ENCODE peak calls at places on chromosomes 5 and 9, in ten cellular contexts. Z is EL; G is fibroblast of the conjunctiva; T is T-helper 1 cell; E is COR-L47; K is heart right ventricle; I is HCEC 1CT; A is activated T-helper 9 cell treated with anti-CD3 and anti-CD28 coated beads, Interleukin-2, amount 50 U/mL, for 16 hours; C is heart left ventricle; L is hepatic stellate cell. J is an unnamed sample.

GRCh38 chr9:116837038-116837998 is 150.2 kb downstream of the TRIM32 start:
- DNase-seq in Z (no peak), G (no peak), T (no peak), E (peak), K (no peak), I (no peak), A (no peak), C (no peak), L (no peak), J (no peak)

GRCh38 chr9:79809931-79810330 is 238.2 kb downstream of the TLE4 start:
- DNase-seq in Z (peak), G (peak), T (no peak), E (no peak), K (no peak), I (peak), A (no peak), C (no peak), L (peak), J (no peak)

GRCh38 chr9:97511762-97512429 is 10.4 kb downstream of the TMOD1 start:
- DNase-seq in Z (peak), G (no peak), T (no peak), E (no peak), K (no peak), I (no peak), A (no peak), C (no peak), L (no peak), J (no peak)

GRCh38 chr5:75512383-75513074 is 838 bp downstream of the POLK start:
- DNase-seq in Z (no peak), G (no peak), T (no peak), E (no peak), K (no peak), I (peak), A (no peak), C (no peak), L (no peak), J (no peak)

GRCh38 chr9:88414298-88414697 is 26.1 kb downstream of the SPIN1 start:
- DNase-seq in Z (no peak), G (no peak), T (no peak), E (no peak), K (no peak), I (no peak), A (no peak), C (no peak), L (no peak), J (no peak)

GRCh38 chr9:70987986-70988385 is 133.4 kb downstream of the TRPM3 start:
- DNase-seq in Z (peak), G (peak), T (no peak), E (no peak), K (no peak), I (peak), A (no peak), C (no peak), L (peak), J (no peak)

GRCh38 chr5:171579849-171580505 is 160.5 kb downstream of the FGF18 start:
- DNase-seq in Z (no peak), G (no peak), T (no peak), E (no peak), K (peak), I (no peak), A (no peak), C (peak), L (no peak), J (no peak)

GRCh38 chr5:119355636-119356383 is at the start of gene TNFAIP8:
- DNase-seq in Z (peak), G (peak), T (peak), E (no peak), K (peak), I (peak), A (peak), C (peak), L (peak), J (no peak)

GRCh38 chr9:128807827-128808226 is 10.5 kb upstream of the ENDOG start:
- DNase-seq in Z (no peak), G (no peak), T (no peak), E (no peak), K (no peak), I (no peak), A (no peak), C (no peak), L (no peak), J (no peak)

GRCh38 chr5:90962481-90962880 is 403.9 kb downstream of the ADGRV1 start:
- DNase-seq in Z (no peak), G (no peak), T (no peak), E (no peak), K (no peak), I (no peak), A (no peak), C (no peak), L (no peak), J (no peak)

GRCh38 chr9:99353408-99353807 is 131.3 kb downstream of the SEC61B start:
- DNase-seq in Z (peak), G (peak), T (no peak), E (no peak), K (no peak), I (peak), A (no peak), C (no peak), L (peak), J (no peak)

GRCh38 chr5:34474573-34475021 is 181.5 kb upstream of the RAI14 start:
- DNase-seq in Z (peak), G (peak), T (no peak), E (peak), K (no peak), I (peak), A (no peak), C (no peak), L (peak), J (peak)

GRCh38 chr9:96478829-96479371 is 28.9 kb downstream of the HABP4 start:
- DNase-seq in Z (peak), G (no peak), T (no peak), E (no peak), K (no peak), I (peak), A (no peak), C (no peak), L (no peak), J (no peak)

GRCh38 chr9:112091805-112092204 is 83.3 kb downstream of the SUSD1 start:
- DNase-seq in Z (peak), G (no peak), T (no peak), E (peak), K (no peak), I (peak), A (no peak), C (no peak), L (no peak), J (peak)

GRCh38 chr9:92402359-92402758 is 2.0 kb downstream of the OGN start:
- DNase-seq in Z (no peak), G (no peak), T (no peak), E (no peak), K (no peak), I (no peak), A (no peak), C (no peak), L (no peak), J (no peak)

GRCh38 chr5:171413153-171413910 is 6.1 kb upstream of the FGF18 start:
- DNase-seq in Z (no peak), G (no peak), T (no peak), E (no peak), K (no peak), I (no peak), A (no peak), C (no peak), L (no peak), J (no peak)

GRCh38 chr5:176806137-176806536 is 4.2 kb upstream of the UNC5A start:
- DNase-seq in Z (no peak), G (no peak), T (no peak), E (no peak), K (no peak), I (no peak), A (no peak), C (no peak), L (no peak), J (no peak)

GRCh38 chr5:66769839-66770617 is 173.8 kb downstream of the MAST4 start:
- DNase-seq in Z (no peak), G (no peak), T (no peak), E (peak), K (peak), I (no peak), A (no peak), C (peak), L (no peak), J (no peak)

GRCh38 chr9:113274474-113275146 is 762 bp downstream of the CDC26 start:
- DNase-seq in Z (peak), G (peak), T (no peak), E (peak), K (peak), I (peak), A (no peak), C (no peak), L (peak), J (peak)

GRCh38 chr9:136925414-136926153 is 19.0 kb downstream of the FBXW5 start:
- DNase-seq in Z (no peak), G (no peak), T (no peak), E (no peak), K (peak), I (no peak), A (no peak), C (peak), L (no peak), J (no peak)

GRCh38 chr9:36017278-36017677 is 19.4 kb upstream of the RECK start:
- DNase-seq in Z (no peak), G (no peak), T (no peak), E (no peak), K (no peak), I (no peak), A (no peak), C (no peak), L (no peak), J (no peak)

GRCh38 chr9:124269556-124269955 is 11.8 kb downstream of the NEK6 start:
- DNase-seq in Z (no peak), G (no peak), T (no peak), E (no peak), K (no peak), I (no peak), A (no peak), C (no peak), L (no peak), J (no peak)

GRCh38 chr9:110426052-110426709 is 88.5 kb upstream of the TXNDC8 start:
- DNase-seq in Z (peak), G (no peak), T (no peak), E (no peak), K (no peak), I (peak), A (no peak), C (no peak), L (no peak), J (no peak)

GRCh38 chr9:26863074-26863473 is 29.5 kb downstream of the CAAP1 start:
- DNase-seq in Z (no peak), G (peak), T (no peak), E (no peak), K (no peak), I (no peak), A (no peak), C (no peak), L (no peak), J (no peak)

GRCh38 chr5:9544502-9545300 is 1.2 kb downstream of the SEMA5A start:
- DNase-seq in Z (peak), G (peak), T (no peak), E (peak), K (peak), I (peak), A (no peak), C (peak), L (peak), J (peak)

GRCh38 chr5:143002459-143003327 is 232.5 kb downstream of the ARHGAP26 start:
- DNase-seq in Z (peak), G (peak), T (peak), E (peak), K (peak), I (peak), A (peak), C (no peak), L (peak), J (no peak)

J was measured in NCI-H774.